ENCODE peak calls at places on chromosomes 1 and 21, in five cellular contexts. One of them, this sample, is unnamed.

GRCh38 chr1:40185951-40186864 is 25.0 kb downstream of the RLF start:
- DNase-seq in stimulated activated CD8-positive, alpha-beta memory T cell treated with anti-CD3 and anti-CD28 coated beads, Interleukin-12 subunit alpha, Interleukin-12 subunit beta, amount 100 ng/mL, for 1 hour: no peak
- DNase-seq in nephron progenitor cell: no peak
- DNase-seq in HFF-Myc: peak; percentile 5
- DNase-seq in SK-N-SH: no peak
- DNase-seq in this sample: no peak

GRCh38 chr1:109240158-109241152 is 8.9 kb upstream of the CELSR2 start:
- DNase-seq in nephron progenitor cell: no peak
- DNase-seq in HFF-Myc: peak; percentile 25
- DNase-seq in stimulated activated CD8-positive, alpha-beta memory T cell treated with anti-CD3 and anti-CD28 coated beads, Interleukin-12 subunit alpha, Interleukin-12 subunit beta, amount 100 ng/mL, for 1 hour: no peak
- DNase-seq in SK-N-SH: peak; percentile 63
- DNase-seq in this sample: peak; percentile 17

GRCh38 chr1:23904748-23905357 is 8.3 kb downstream of the CNR2 start:
- DNase-seq in SK-N-SH: no peak
- DNase-seq in HFF-Myc: no peak
- DNase-seq in nephron progenitor cell: no peak
- DNase-seq in stimulated activated CD8-positive, alpha-beta memory T cell treated with anti-CD3 and anti-CD28 coated beads, Interleukin-12 subunit alpha, Interleukin-12 subunit beta, amount 100 ng/mL, for 1 hour: no peak
- DNase-seq in this sample: no peak

GRCh38 chr1:5338466-5338865 is 653.8 kb downstream of the NPHP4 start:
- DNase-seq in HFF-Myc: no peak
- DNase-seq in nephron progenitor cell: no peak
- DNase-seq in stimulated activated CD8-positive, alpha-beta memory T cell treated with anti-CD3 and anti-CD28 coated beads, Interleukin-12 subunit alpha, Interleukin-12 subunit beta, amount 100 ng/mL, for 1 hour: no peak
- DNase-seq in SK-N-SH: no peak
- DNase-seq in this sample: no peak

GRCh38 chr1:229027622-229028182 is 243.2 kb upstream of the RAB4A start:
- DNase-seq in nephron progenitor cell: no peak
- DNase-seq in stimulated activated CD8-positive, alpha-beta memory T cell treated with anti-CD3 and anti-CD28 coated beads, Interleukin-12 subunit alpha, Interleukin-12 subunit beta, amount 100 ng/mL, for 1 hour: no peak
- DNase-seq in HFF-Myc: no peak
- DNase-seq in SK-N-SH: no peak
- DNase-seq in this sample: no peak

GRCh38 chr1:96234299-96234698 is 487.3 kb upstream of the PTBP2 start:
- DNase-seq in stimulated activated CD8-positive, alpha-beta memory T cell treated with anti-CD3 and anti-CD28 coated beads, Interleukin-12 subunit alpha, Interleukin-12 subunit beta, amount 100 ng/mL, for 1 hour: no peak
- DNase-seq in HFF-Myc: no peak
- DNase-seq in SK-N-SH: no peak
- DNase-seq in nephron progenitor cell: no peak
- DNase-seq in this sample: peak; percentile 89

GRCh38 chr1:30740952-30741894 is 16.4 kb downstream of the LAPTM5 start:
- DNase-seq in SK-N-SH: no peak
- DNase-seq in nephron progenitor cell: no peak
- DNase-seq in HFF-Myc: peak; percentile 21
- DNase-seq in stimulated activated CD8-positive, alpha-beta memory T cell treated with anti-CD3 and anti-CD28 coated beads, Interleukin-12 subunit alpha, Interleukin-12 subunit beta, amount 100 ng/mL, for 1 hour: no peak
- DNase-seq in this sample: no peak

GRCh38 chr1:1162597-1163537 is 10.8 kb upstream of the TTLL10 start:
- DNase-seq in SK-N-SH: no peak
- DNase-seq in HFF-Myc: no peak
- DNase-seq in stimulated activated CD8-positive, alpha-beta memory T cell treated with anti-CD3 and anti-CD28 coated beads, Interleukin-12 subunit alpha, Interleukin-12 subunit beta, amount 100 ng/mL, for 1 hour: no peak
- DNase-seq in nephron progenitor cell: no peak
- DNase-seq in this sample: peak; percentile 97

GRCh38 chr21:35138665-35139381 is 89.7 kb upstream of the RUNX1 start:
- DNase-seq in stimulated activated CD8-positive, alpha-beta memory T cell treated with anti-CD3 and anti-CD28 coated beads, Interleukin-12 subunit alpha, Interleukin-12 subunit beta, amount 100 ng/mL, for 1 hour: peak; percentile 41
- DNase-seq in SK-N-SH: no peak
- DNase-seq in nephron progenitor cell: no peak
- DNase-seq in HFF-Myc: no peak
- DNase-seq in this sample: peak; percentile 29

GRCh38 chr1:63640633-63641567 is 47.7 kb downstream of the PGM1 start:
- DNase-seq in nephron progenitor cell: no peak
- DNase-seq in HFF-Myc: no peak
- DNase-seq in stimulated activated CD8-positive, alpha-beta memory T cell treated with anti-CD3 and anti-CD28 coated beads, Interleukin-12 subunit alpha, Interleukin-12 subunit beta, amount 100 ng/mL, for 1 hour: no peak
- DNase-seq in SK-N-SH: no peak
- DNase-seq in this sample: no peak

GRCh38 chr1:113088972-113089371 is 16.0 kb downstream of the LRIG2 start:
- DNase-seq in stimulated activated CD8-positive, alpha-beta memory T cell treated with anti-CD3 and anti-CD28 coated beads, Interleukin-12 subunit alpha, Interleukin-12 subunit beta, amount 100 ng/mL, for 1 hour: no peak
- DNase-seq in HFF-Myc: no peak
- DNase-seq in SK-N-SH: peak; percentile 34
- DNase-seq in nephron progenitor cell: no peak
- DNase-seq in this sample: no peak

GRCh38 chr1:14017531-14017961 is 317.6 kb downstream of the PRDM2 start:
- DNase-seq in SK-N-SH: no peak
- DNase-seq in nephron progenitor cell: no peak
- DNase-seq in stimulated activated CD8-positive, alpha-beta memory T cell treated with anti-CD3 and anti-CD28 coated beads, Interleukin-12 subunit alpha, Interleukin-12 subunit beta, amount 100 ng/mL, for 1 hour: no peak
- DNase-seq in HFF-Myc: no peak
- DNase-seq in this sample: peak; percentile 82

GRCh38 chr1:12595839-12596821 is 21.9 kb downstream of the DHRS3 start:
- DNase-seq in nephron progenitor cell: peak; percentile 81
- DNase-seq in HFF-Myc: peak; percentile 90
- DNase-seq in SK-N-SH: peak; percentile 91
- DNase-seq in stimulated activated CD8-positive, alpha-beta memory T cell treated with anti-CD3 and anti-CD28 coated beads, Interleukin-12 subunit alpha, Interleukin-12 subunit beta, amount 100 ng/mL, for 1 hour: no peak
- DNase-seq in this sample: peak; percentile 45

GRCh38 chr1:241323510-241323909 is 33.5 kb downstream of the RGS7 start:
- DNase-seq in HFF-Myc: peak; percentile 33
- DNase-seq in stimulated activated CD8-positive, alpha-beta memory T cell treated with anti-CD3 and anti-CD28 coated beads, Interleukin-12 subunit alpha, Interleukin-12 subunit beta, amount 100 ng/mL, for 1 hour: no peak
- DNase-seq in SK-N-SH: peak; percentile 21
- DNase-seq in nephron progenitor cell: peak; percentile 88
- DNase-seq in this sample: no peak

GRCh38 chr1:208009303-208009702 is 98.4 kb upstream of the CD34 start:
- DNase-seq in nephron progenitor cell: no peak
- DNase-seq in HFF-Myc: no peak
- DNase-seq in SK-N-SH: no peak
- DNase-seq in stimulated activated CD8-positive, alpha-beta memory T cell treated with anti-CD3 and anti-CD28 coated beads, Interleukin-12 subunit alpha, Interleukin-12 subunit beta, amount 100 ng/mL, for 1 hour: no peak
- DNase-seq in this sample: no peak

GRCh38 chr1:162230096-162230495 is 146.6 kb downstream of the SPATA46 start:
- DNase-seq in HFF-Myc: no peak
- DNase-seq in stimulated activated CD8-positive, alpha-beta memory T cell treated with anti-CD3 and anti-CD28 coated beads, Interleukin-12 subunit alpha, Interleukin-12 subunit beta, amount 100 ng/mL, for 1 hour: no peak
- DNase-seq in nephron progenitor cell: peak; percentile 14
- DNase-seq in SK-N-SH: no peak
- DNase-seq in this sample: no peak

GRCh38 chr1:22133928-22134324 is 9.0 kb downstream of the WNT4 start:
- DNase-seq in SK-N-SH: no peak
- DNase-seq in nephron progenitor cell: no peak
- DNase-seq in HFF-Myc: no peak
- DNase-seq in stimulated activated CD8-positive, alpha-beta memory T cell treated with anti-CD3 and anti-CD28 coated beads, Interleukin-12 subunit alpha, Interleukin-12 subunit beta, amount 100 ng/mL, for 1 hour: no peak
- DNase-seq in this sample: no peak

GRCh38 chr1:998905-999796 is 746 bp downstream of the HES4 start:
- DNase-seq in nephron progenitor cell: peak; percentile 56
- DNase-seq in HFF-Myc: no peak
- DNase-seq in stimulated activated CD8-positive, alpha-beta memory T cell treated with anti-CD3 and anti-CD28 coated beads, Interleukin-12 subunit alpha, Interleukin-12 subunit beta, amount 100 ng/mL, for 1 hour: no peak
- DNase-seq in SK-N-SH: peak; percentile 76
- DNase-seq in this sample: no peak

GRCh38 chr1:221878134-221878533 is 136.2 kb upstream of the DUSP10 start:
- DNase-seq in HFF-Myc: no peak
- DNase-seq in nephron progenitor cell: no peak
- DNase-seq in stimulated activated CD8-positive, alpha-beta memory T cell treated with anti-CD3 and anti-CD28 coated beads, Interleukin-12 subunit alpha, Interleukin-12 subunit beta, amount 100 ng/mL, for 1 hour: no peak
- DNase-seq in SK-N-SH: no peak
- DNase-seq in this sample: no peak

GRCh38 chr1:230105754-230106625 is 39.0 kb downstream of the GALNT2 start:
- DNase-seq in SK-N-SH: no peak
- DNase-seq in stimulated activated CD8-positive, alpha-beta memory T cell treated with anti-CD3 and anti-CD28 coated beads, Interleukin-12 subunit alpha, Interleukin-12 subunit beta, amount 100 ng/mL, for 1 hour: no peak
- DNase-seq in HFF-Myc: no peak
- DNase-seq in nephron progenitor cell: no peak
- DNase-seq in this sample: no peak

GRCh38 chr1:172653015-172653709 is 5.7 kb upstream of the FASLG start:
- DNase-seq in HFF-Myc: no peak
- DNase-seq in SK-N-SH: no peak
- DNase-seq in stimulated activated CD8-positive, alpha-beta memory T cell treated with anti-CD3 and anti-CD28 coated beads, Interleukin-12 subunit alpha, Interleukin-12 subunit beta, amount 100 ng/mL, for 1 hour: no peak
- DNase-seq in nephron progenitor cell: no peak
- DNase-seq in this sample: peak; percentile 22

GRCh38 chr1:84619383-84620093 is 45.3 kb upstream of the CTBS start:
- DNase-seq in SK-N-SH: peak; percentile 74
- DNase-seq in HFF-Myc: peak; percentile 74
- DNase-seq in stimulated activated CD8-positive, alpha-beta memory T cell treated with anti-CD3 and anti-CD28 coated beads, Interleukin-12 subunit alpha, Interleukin-12 subunit beta, amount 100 ng/mL, for 1 hour: no peak
- DNase-seq in nephron progenitor cell: no peak
- DNase-seq in this sample: peak; percentile 67

GRCh38 chr1:243549108-243549507 is 293.3 kb downstream of the SDCCAG8 start:
- DNase-seq in SK-N-SH: no peak
- DNase-seq in HFF-Myc: no peak
- DNase-seq in stimulated activated CD8-positive, alpha-beta memory T cell treated with anti-CD3 and anti-CD28 coated beads, Interleukin-12 subunit alpha, Interleukin-12 subunit beta, amount 100 ng/mL, for 1 hour: no peak
- DNase-seq in nephron progenitor cell: no peak
- DNase-seq in this sample: no peak

GRCh38 chr1:206686486-206687249 is 2.0 kb downstream of the MAPKAPK2 start:
- DNase-seq in SK-N-SH: no peak
- DNase-seq in nephron progenitor cell: no peak
- DNase-seq in HFF-Myc: no peak
- DNase-seq in stimulated activated CD8-positive, alpha-beta memory T cell treated with anti-CD3 and anti-CD28 coated beads, Interleukin-12 subunit alpha, Interleukin-12 subunit beta, amount 100 ng/mL, for 1 hour: no peak
- DNase-seq in this sample: no peak

This sample was measured in NCI-H1417.